ENCODE peak calls at places on chromosomes 3 and 15, in eight cellular contexts. G, H, N, L, S, O, F and P are unnamed samples.

GRCh38 chr15:70281811-70282307 is 184.1 kb upstream of the TLE3 start:
- DNase-seq in G (no peak), O (no peak), H (no peak), L (no peak), F (no peak), S (peak; percentile 55), N (peak; percentile 41), P (no peak)

GRCh38 chr15:60605879-60606304 is 127.0 kb upstream of the ICE2 start:
- DNase-seq in H (no peak), S (no peak), G (no peak), N (no peak), L (no peak), F (no peak), O (no peak), P (no peak)

GRCh38 chr3:29763115-29763514 is 482.2 kb downstream of the RBMS3 start:
- DNase-seq in L (no peak), H (no peak), S (no peak), F (no peak), G (no peak), O (no peak), N (no peak), P (no peak)

GRCh38 chr3:126479642-126480041 is 4.0 kb upstream of the ZXDC start:
- DNase-seq in G (no peak), L (no peak), H (no peak), F (no peak), N (no peak), O (no peak), S (no peak), P (no peak)

GRCh38 chr3:11136871-11137626 is 17.2 kb upstream of the HRH1 start:
- DNase-seq in N (peak; percentile 99), O (peak; percentile 54), H (no peak), S (no peak), F (peak; percentile 58), L (no peak), G (no peak), P (peak; percentile 70)

GRCh38 chr15:59762558-59762957 is 73.4 kb upstream of the BNIP2 start:
- DNase-seq in G (no peak), F (no peak), H (no peak), O (no peak), S (peak; percentile 4), N (no peak), L (no peak), P (no peak)

GRCh38 chr15:66940368-66940767 is 125.0 kb upstream of the SMAD3 start:
- DNase-seq in G (peak; percentile 49), H (no peak), O (no peak), F (no peak), S (peak; percentile 57), L (no peak), N (no peak), P (no peak)

GRCh38 chr3:14344351-14344750 is 58.1 kb upstream of the SLC6A6 start:
- DNase-seq in N (no peak), G (no peak), F (no peak), H (no peak), O (no peak), L (no peak), S (no peak), P (no peak)

GRCh38 chr3:127320529-127321121 is 32.8 kb upstream of the PRR20G start:
- DNase-seq in G (no peak), L (no peak), F (no peak), H (no peak), S (no peak), N (no peak), O (no peak), P (no peak)

GRCh38 chr3:111362286-111363009 is 179.5 kb upstream of the CD96 start:
- DNase-seq in F (no peak), O (no peak), S (no peak), H (no peak), G (no peak), L (no peak), N (no peak), P (no peak)

GRCh38 chr3:95333826-95334225 is 1271.0 kb downstream of the NSUN3 start:
- DNase-seq in F (no peak), O (no peak), N (no peak), H (no peak), L (no peak), G (no peak), S (no peak), P (no peak)

GRCh38 chr3:55468251-55468650 is 18.9 kb downstream of the WNT5A start:
- DNase-seq in F (no peak), L (no peak), N (no peak), S (no peak), O (no peak), H (no peak), G (no peak), P (no peak)

GRCh38 chr15:84699538-84700191 is 16.3 kb downstream of the SEC11A start:
- DNase-seq in F (no peak), O (no peak), S (no peak), N (no peak), G (no peak), L (no peak), H (no peak), P (no peak)